ENCODE peak calls at places on chromosome 13, in four cellular contexts. One of them, this sample, is unnamed. For H3K36me3, the result is how much of the 10 kb centered on the place peaks cover.

GRCh38 chr13:103403148-103403740 is 337.0 kb upstream of the SLC10A2 start:
- DNase-seq in uterus: no peak
- DNase-seq in breast epithelium: no peak
- DNase-seq in body of pancreas: no peak
- DNase-seq in this sample: no peak

GRCh38 chr13:65932587-65933239 is 1297.4 kb downstream of the PCDH9 start:
- DNase-seq in uterus: no peak
- DNase-seq in breast epithelium: no peak
- DNase-seq in body of pancreas: no peak
- DNase-seq in this sample: no peak

GRCh38 chr13:31538067-31539042 is 201.0 kb upstream of the RXFP2 start:
- DNase-seq in breast epithelium: no peak
- DNase-seq in body of pancreas: no peak
- DNase-seq in uterus: no peak
- DNase-seq in this sample: no peak

GRCh38 chr13:89380101-89380500 is 1708.9 kb downstream of the SLITRK5 start:
- DNase-seq in body of pancreas: peak
- DNase-seq in breast epithelium: no peak
- DNase-seq in uterus: no peak
- DNase-seq in this sample: peak

GRCh38 chr13:50990540-50991506 is 81.2 kb downstream of the RNASEH2B start:
- DNase-seq in uterus: peak
- DNase-seq in breast epithelium: no peak
- DNase-seq in body of pancreas: peak
- DNase-seq in this sample: peak

GRCh38 chr13:46663216-46663615 is 110.2 kb downstream of the LRCH1 start:
- DNase-seq in uterus: no peak
- DNase-seq in body of pancreas: no peak
- DNase-seq in breast epithelium: no peak
- DNase-seq in this sample: no peak

GRCh38 chr13:26965976-26966375 is 205.4 kb upstream of the GPR12 start:
- DNase-seq in breast epithelium: no peak
- DNase-seq in body of pancreas: peak
- DNase-seq in uterus: peak
- DNase-seq in this sample: no peak

GRCh38 chr13:44917589-44918322 is 71.5 kb downstream of the NUFIP1 start:
- DNase-seq in uterus: peak
- DNase-seq in breast epithelium: peak
- DNase-seq in body of pancreas: peak
- DNase-seq in this sample: peak

GRCh38 chr13:109389456-109389855 is 396.9 kb downstream of the IRS2 start:
- DNase-seq in breast epithelium: no peak
- DNase-seq in body of pancreas: no peak
- DNase-seq in uterus: no peak
- DNase-seq in this sample: no peak

GRCh38 chr13:85529216-85529590 is 270.0 kb downstream of the SLITRK6 start:
- DNase-seq in uterus: no peak
- DNase-seq in body of pancreas: no peak
- DNase-seq in breast epithelium: no peak
- DNase-seq in this sample: no peak

GRCh38 chr13:45626731-45627374 is 11.3 kb upstream of the ERICH6B start:
- DNase-seq in body of pancreas: no peak
- DNase-seq in uterus: no peak
- DNase-seq in breast epithelium: no peak
- DNase-seq in this sample: no peak

GRCh38 chr13:34667356-34668218 is 274.5 kb upstream of the NBEA start:
- DNase-seq in body of pancreas: no peak
- DNase-seq in breast epithelium: no peak
- DNase-seq in uterus: peak
- DNase-seq in this sample: no peak

GRCh38 chr13:76993021-76993420 is 1.1 kb downstream of the CLN5 start:
- DNase-seq in body of pancreas: no peak
- DNase-seq in uterus: no peak
- DNase-seq in breast epithelium: no peak
- DNase-seq in this sample: no peak

GRCh38 chr13:50224534-50224933 is 209.3 kb downstream of the KCNRG start:
- DNase-seq in body of pancreas: no peak
- DNase-seq in breast epithelium: no peak
- DNase-seq in uterus: no peak
- DNase-seq in this sample: no peak

GRCh38 chr13:31322025-31322424 is 122.2 kb downstream of the B3GLCT start:
- DNase-seq in breast epithelium: no peak
- DNase-seq in uterus: peak
- DNase-seq in body of pancreas: peak
- DNase-seq in this sample: no peak

GRCh38 chr13:78601124-78601885 is 2.0 kb downstream of the POU4F1 start:
- DNase-seq in uterus: no peak
- DNase-seq in breast epithelium: no peak
- DNase-seq in body of pancreas: no peak
- DNase-seq in this sample: no peak

GRCh38 chr13:45527699-45528462 is 63.1 kb downstream of the COG3 start:
- DNase-seq in body of pancreas: peak
- DNase-seq in uterus: no peak
- DNase-seq in breast epithelium: no peak
- DNase-seq in this sample: no peak

GRCh38 chr13:105135852-105136251 is 1399.6 kb downstream of the EFNB2 start:
- DNase-seq in uterus: no peak
- DNase-seq in body of pancreas: no peak
- DNase-seq in breast epithelium: no peak
- DNase-seq in this sample: no peak

GRCh38 chr13:72726721-72727416 is 560 bp downstream of the MZT1 start:
- DNase-seq in breast epithelium: no peak
- DNase-seq in uterus: no peak
- DNase-seq in body of pancreas: peak
- DNase-seq in this sample: no peak

GRCh38 chr13:104111031-104111430 is 1044.8 kb upstream of the SLC10A2 start:
- DNase-seq in breast epithelium: no peak
- DNase-seq in body of pancreas: no peak
- DNase-seq in uterus: no peak
- DNase-seq in this sample: no peak

GRCh38 chr13:50740052-50740741 is 103.3 kb downstream of the DLEU7 start:
- DNase-seq in uterus: no peak
- DNase-seq in body of pancreas: no peak
- DNase-seq in breast epithelium: no peak
- DNase-seq in this sample: no peak

GRCh38 chr13:27923794-27924528 is 4.2 kb downstream of the PDX1 start:
- DNase-seq in uterus: no peak
- DNase-seq in breast epithelium: no peak
- DNase-seq in body of pancreas: no peak
- DNase-seq in this sample: no peak

GRCh38 chr13:103272770-103273169 is 206.6 kb upstream of the SLC10A2 start:
- DNase-seq in uterus: no peak
- DNase-seq in breast epithelium: no peak
- DNase-seq in body of pancreas: no peak
- DNase-seq in this sample: peak

GRCh38 chr13:33766724-33767123 is 51.2 kb upstream of the RFC3 start:
- DNase-seq in breast epithelium: no peak
- DNase-seq in uterus: no peak
- DNase-seq in body of pancreas: no peak
- DNase-seq in this sample: no peak

GRCh38 chr13:32537580-32538233 is 888 bp downstream of the N4BP2L2 start:
- DNase-seq in uterus: peak
- DNase-seq in breast epithelium: no peak
- DNase-seq in body of pancreas: peak
- DNase-seq in this sample: no peak

GRCh38 chr13:95146486-95146885 is 154.8 kb downstream of the ABCC4 start:
- DNase-seq in uterus: no peak
- DNase-seq in body of pancreas: no peak
- DNase-seq in breast epithelium: no peak
- DNase-seq in this sample: no peak

GRCh38 chr13:112067871-112068305 is 939 bp downstream of the SOX1 start:
- DNase-seq in body of pancreas: no peak
- DNase-seq in uterus: no peak
- DNase-seq in breast epithelium: no peak
- DNase-seq in this sample: no peak

GRCh38 chr13:63696055-63696454 is 2280.4 kb upstream of the PCDH20 start:
- DNase-seq in body of pancreas: no peak
- DNase-seq in uterus: no peak
- DNase-seq in breast epithelium: no peak
- DNase-seq in this sample: no peak

GRCh38 chr13:41652735-41653361 is 195.5 kb downstream of the RGCC start:
- DNase-seq in uterus: no peak
- DNase-seq in breast epithelium: no peak
- DNase-seq in body of pancreas: peak
- DNase-seq in this sample: peak

GRCh38 chr13:70668293-70668692 is 560.0 kb upstream of the KLHL1 start:
- DNase-seq in uterus: no peak
- DNase-seq in body of pancreas: no peak
- DNase-seq in breast epithelium: no peak
- DNase-seq in this sample: peak

GRCh38 chr13:101493541-101493940 is 41.1 kb downstream of the ITGBL1 start:
- DNase-seq in breast epithelium: no peak
- DNase-seq in body of pancreas: no peak
- DNase-seq in uterus: no peak
- DNase-seq in this sample: no peak

GRCh38 chr13:40911341-40911740 is 107.8 kb downstream of the ELF1 start:
- DNase-seq in body of pancreas: no peak
- DNase-seq in uterus: no peak
- DNase-seq in breast epithelium: no peak
- DNase-seq in this sample: no peak

GRCh38 chr13:46119883-46120614 is 15.2 kb upstream of the CPB2 start:
- DNase-seq in breast epithelium: no peak
- DNase-seq in body of pancreas: peak
- DNase-seq in uterus: peak
- DNase-seq in this sample: peak

GRCh38 chr13:25675060-25675459 is 303.3 kb downstream of the ATP8A2 start:
- DNase-seq in uterus: no peak
- DNase-seq in breast epithelium: no peak
- DNase-seq in body of pancreas: no peak
- DNase-seq in this sample: no peak

DNA sequence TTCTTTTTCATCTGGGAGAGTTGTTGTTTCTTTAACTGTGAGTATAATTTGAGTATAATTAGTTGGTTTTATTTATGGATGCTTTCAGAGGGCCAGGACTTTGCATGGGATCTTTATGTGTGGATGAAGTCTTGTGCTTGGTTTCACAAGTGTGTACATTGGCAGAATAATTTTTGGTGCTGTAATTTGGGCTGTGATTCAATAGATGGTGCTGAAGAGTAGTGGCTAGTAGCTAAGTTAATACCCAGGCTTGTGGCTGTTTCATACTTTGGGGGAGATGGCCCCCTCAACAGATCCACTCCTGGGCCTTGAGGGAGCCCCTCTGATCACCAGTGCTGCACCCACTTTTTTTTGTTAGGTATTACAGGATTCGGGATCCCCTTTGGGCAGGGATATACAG is 1142.4 kb downstream of the SLITRK1 start:
- DNase-seq in body of pancreas: no peak
- DNase-seq in breast epithelium: no peak
- DNase-seq in uterus: no peak
- DNase-seq in this sample: no peak
- TF ChIP-seq CTCF in body of pancreas: no peak
- TF ChIP-seq CTCF in breast epithelium: no peak
- TF ChIP-seq CTCF in uterus: no peak
- TF ChIP-seq CTCF in this sample: peak

GRCh38 chr13:48319458-48320395 is 16.2 kb downstream of the RB1 start:
- DNase-seq in breast epithelium: no peak
- DNase-seq in body of pancreas: no peak
- DNase-seq in uterus: no peak
- DNase-seq in this sample: no peak
- H3K4me3 ChIP-seq in breast epithelium: peak
- H3K4me3 ChIP-seq in body of pancreas: no peak
- H3K4me3 ChIP-seq in uterus: no peak
- H3K4me3 ChIP-seq in this sample: no peak

DNA sequence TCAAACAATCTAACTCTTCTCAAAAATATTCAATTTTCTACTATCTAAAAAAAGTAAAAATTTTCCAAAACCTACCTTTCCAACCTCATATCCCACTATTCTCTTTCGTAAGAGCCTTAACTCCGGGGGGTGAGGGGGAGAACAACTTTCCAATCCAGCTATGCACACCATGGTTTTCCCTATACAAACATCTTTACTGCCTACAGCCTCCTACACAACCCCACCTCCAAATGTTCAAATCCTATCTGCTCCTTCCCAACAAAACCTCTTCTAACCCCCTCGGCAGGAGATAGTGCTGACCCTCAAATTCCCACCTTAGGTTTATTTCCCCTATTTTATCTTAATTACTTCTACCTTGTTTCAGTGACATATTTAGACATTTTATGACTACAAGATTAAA is 102.0 kb downstream of the DIAPH3 start:
- DNase-seq in body of pancreas: no peak
- DNase-seq in breast epithelium: no peak
- DNase-seq in uterus: no peak
- DNase-seq in this sample: no peak
- H3K36me3 ChIP-seq in body of pancreas: under half
- H3K36me3 ChIP-seq in breast epithelium: under half
- H3K36me3 ChIP-seq in uterus: under half
- H3K36me3 ChIP-seq in this sample: under half

GRCh38 chr13:79898996-79899395 is 418.0 kb downstream of the NDFIP2 start:
- DNase-seq in breast epithelium: no peak
- DNase-seq in body of pancreas: no peak
- DNase-seq in uterus: no peak
- DNase-seq in this sample: no peak

GRCh38 chr13:79898202-79898826 is 417.4 kb downstream of the NDFIP2 start:
- DNase-seq in body of pancreas: no peak
- DNase-seq in uterus: no peak
- DNase-seq in breast epithelium: no peak
- DNase-seq in this sample: no peak

GRCh38 chr13:79904581-79904980 is 423.6 kb downstream of the NDFIP2 start:
- DNase-seq in uterus: no peak
- DNase-seq in breast epithelium: no peak
- DNase-seq in body of pancreas: no peak
- DNase-seq in this sample: peak

GRCh38 chr13:79900356-79900755 is 419.4 kb downstream of the NDFIP2 start:
- DNase-seq in body of pancreas: no peak
- DNase-seq in breast epithelium: no peak
- DNase-seq in uterus: no peak
- DNase-seq in this sample: no peak

GRCh38 chr13:79901336-79901735 is 420.4 kb downstream of the NDFIP2 start:
- DNase-seq in uterus: no peak
- DNase-seq in body of pancreas: no peak
- DNase-seq in breast epithelium: no peak
- DNase-seq in this sample: no peak
- TF ChIP-seq CTCF in uterus: no peak
- TF ChIP-seq CTCF in body of pancreas: no peak
- TF ChIP-seq CTCF in breast epithelium: no peak
- TF ChIP-seq CTCF in this sample: no peak